ENCODE peak calls at places on chromosomes 7 and 10, in ten cellular contexts. L, C, H, N, D, X, F, U, Y and I are unnamed samples. For H3K27me3, the result is how much of the 10 kb centered on the place peaks cover.

GRCh38 chr7:100861616-100861985 is 5.6 kb upstream of the TRIP6 start:
- DNase-seq in X (no peak), Y (no peak), N (no peak), C (no peak), D (no peak), H (no peak), L (no peak), U (no peak), F (no peak), I (no peak)

GRCh38 chr10:33487014-33487776 is 152.7 kb upstream of the NRP1 start:
- DNase-seq in C (no peak), F (no peak), H (no peak), N (no peak), L (no peak), D (peak), U (no peak), Y (no peak), X (no peak), I (no peak)

GRCh38 chr7:55778631-55779030 is 83.9 kb downstream of the SEPTIN14 start:
- DNase-seq in C (no peak), L (no peak), D (no peak), U (no peak), Y (no peak), X (peak), F (no peak), N (no peak), H (no peak), I (no peak)

GRCh38 chr10:61389887-61390286 is 63.3 kb downstream of the TMEM26 start:
- DNase-seq in U (no peak), F (no peak), H (no peak), C (no peak), N (no peak), L (no peak), Y (no peak), X (no peak), D (no peak), I (no peak)

GRCh38 chr10:97135464-97135863 is 50.3 kb downstream of the SLIT1 start:
- DNase-seq in U (no peak), X (no peak), C (no peak), H (no peak), L (no peak), N (no peak), Y (no peak), F (peak), D (no peak), I (no peak)

GRCh38 chr10:126373137-126373536 is 15.1 kb downstream of the ADAM12 start:
- DNase-seq in X (no peak), N (no peak), U (no peak), L (no peak), H (no peak), C (no peak), F (no peak), D (no peak), Y (no peak), I (no peak)

GRCh38 chr7:69110450-69111050 is 487.7 kb upstream of the AUTS2 start:
- DNase-seq in X (no peak), N (no peak), F (no peak), U (no peak), L (no peak), H (no peak), D (no peak), Y (no peak), C (no peak), I (no peak)

GRCh38 chr7:85587777-85588176 is 400.9 kb upstream of the SEMA3D start:
- DNase-seq in C (no peak), X (no peak), D (no peak), H (no peak), N (no peak), F (no peak), L (no peak), Y (no peak), U (no peak), I (no peak)

GRCh38 chr10:7373039-7373438 is 37.8 kb downstream of the SFMBT2 start:
- DNase-seq in L (no peak), X (no peak), D (no peak), U (no peak), Y (no peak), N (no peak), F (no peak), H (no peak), C (no peak), I (no peak)

GRCh38 chr7:139105037-139105382 is 4.5 kb downstream of the ZC3HAV1 start:
- DNase-seq in U (peak), N (no peak), D (no peak), F (no peak), C (peak), H (no peak), L (no peak), X (no peak), Y (no peak), I (no peak)

DNA sequence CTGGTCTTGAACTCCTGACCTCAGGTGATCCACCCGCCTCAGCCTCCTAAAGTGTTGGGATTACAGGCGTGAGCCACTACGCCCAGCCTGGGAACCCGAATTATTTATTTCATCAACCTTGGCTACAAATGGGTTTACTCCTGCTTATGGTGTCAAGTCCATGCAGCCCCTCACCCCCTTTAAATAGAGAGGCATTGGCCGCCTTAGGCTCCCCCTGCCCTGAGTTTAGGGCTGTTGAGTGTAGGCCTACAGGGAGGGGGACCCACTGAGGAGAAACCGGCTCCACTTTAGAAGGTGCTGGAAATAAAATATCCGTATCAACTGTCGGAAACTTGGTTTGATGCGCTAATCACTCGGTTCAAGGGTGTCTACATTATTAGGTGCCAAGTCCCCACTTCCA is 8.7 kb upstream of the SP8 start:
- DNase-seq in U (no peak), C (no peak), L (no peak), X (peak), F (no peak), N (no peak), D (no peak), Y (no peak), H (no peak), I (no peak)
- H3K27me3 ChIP-seq in U (half or more), C (half or more), L (half or more), X (half or more), F (half or more), N (half or more), D (half or more), Y (half or more), H (under half), I (half or more)

DNA sequence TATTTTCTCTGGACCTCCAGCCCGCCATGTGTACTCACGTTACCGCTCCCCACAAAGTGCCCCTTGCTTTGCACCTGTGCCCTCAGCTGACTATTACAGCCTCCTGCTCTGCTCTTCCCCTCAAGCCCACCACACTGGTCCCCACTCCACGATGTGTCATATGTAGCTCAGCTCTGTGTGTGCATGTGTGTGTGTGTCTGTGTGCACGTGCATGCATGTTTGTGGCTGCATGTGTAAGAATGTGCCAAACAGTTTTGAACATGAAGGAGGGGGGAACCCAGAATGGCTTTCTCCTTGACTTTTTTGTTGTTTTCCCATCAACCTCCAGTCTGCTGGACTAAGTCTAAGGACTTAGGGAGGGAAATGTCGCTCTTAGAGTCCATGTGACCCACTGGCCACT is 54.8 kb upstream of the BTRC start:
- DNase-seq in L (no peak), H (no peak), N (no peak), F (no peak), D (no peak), C (no peak), X (no peak), U (no peak), Y (no peak), I (no peak)
- H3K27me3 ChIP-seq in L (half or more), H (under half), N (under half), F (under half), D (under half), C (under half), X (under half), U (under half), Y (under half), I (half or more)

GRCh38 chr10:78220781-78221180 is 187.1 kb downstream of the RPS24 start:
- DNase-seq in X (no peak), U (no peak), D (no peak), C (no peak), H (no peak), Y (no peak), F (no peak), L (no peak), N (no peak), I (no peak)
- H3K27me3 ChIP-seq in X (under half), U (under half), D (under half), C (under half), H (under half), Y (under half), F (under half), L (under half), N (under half), I (under half)

DNA sequence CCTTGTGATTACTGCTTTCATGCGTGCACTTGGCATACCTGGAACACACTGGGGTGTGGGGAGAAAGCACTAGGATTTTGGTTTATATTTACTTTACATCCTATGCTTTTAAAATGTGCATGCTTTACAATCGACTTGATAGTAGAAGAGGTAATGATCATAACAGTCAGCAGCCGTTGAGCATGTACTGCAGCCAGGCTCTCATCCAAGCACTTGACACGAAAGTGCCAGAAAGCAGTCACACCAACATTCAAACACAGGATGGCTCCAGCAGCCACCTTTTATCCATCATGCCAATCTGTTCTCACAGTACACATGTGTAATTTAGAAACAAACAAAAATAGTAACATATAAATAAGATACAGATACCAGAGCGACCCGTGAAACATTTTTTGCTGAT is 1.2 kb upstream of the FAM241B start:
- DNase-seq in D (no peak), H (no peak), C (no peak), U (no peak), Y (no peak), X (no peak), N (no peak), F (no peak), L (no peak), I (no peak)
- H3K27me3 ChIP-seq in D (under half), H (under half), C (under half), U (under half), Y (under half), X (under half), N (under half), F (under half), L (under half), I (under half)

GRCh38 chr10:9103301-9103700 is 1048.8 kb downstream of the GATA3 start:
- DNase-seq in Y (no peak), F (no peak), D (no peak), L (no peak), N (no peak), C (no peak), X (no peak), U (no peak), H (no peak), I (no peak)

GRCh38 chr10:9097991-9098306 is 1043.5 kb downstream of the GATA3 start:
- DNase-seq in X (peak), F (no peak), Y (no peak), C (no peak), N (no peak), H (no peak), D (no peak), L (no peak), U (no peak), I (no peak)

GRCh38 chr10:9096288-9096687 is 1041.8 kb downstream of the GATA3 start:
- DNase-seq in C (peak), L (no peak), H (peak), Y (no peak), F (no peak), D (peak), N (no peak), U (no peak), X (no peak), I (no peak)

GRCh38 chr10:9097206-9097990 is 1042.9 kb downstream of the GATA3 start:
- DNase-seq in N (peak), F (no peak), C (peak), L (no peak), D (peak), Y (no peak), U (no peak), X (peak), H (no peak), I (no peak)

GRCh38 chr10:9102026-9102425 is 1047.5 kb downstream of the GATA3 start:
- DNase-seq in X (no peak), C (no peak), H (no peak), F (no peak), L (no peak), D (no peak), N (no peak), U (no peak), Y (no peak), I (no peak)
- H3K27me3 ChIP-seq in X (half or more), C (under half), H (under half), F (under half), L (under half), D (under half), N (under half), U (under half), Y (under half), I (under half)

GRCh38 chr10:15238553-15239335 is 70.3 kb upstream of the NMT2 start:
- DNase-seq in H (no peak), L (no peak), F (no peak), U (no peak), C (peak), Y (peak), X (no peak), N (peak), D (peak), I (no peak)

GRCh38 chr10:15245530-15245929 is 77.0 kb upstream of the NMT2 start:
- DNase-seq in D (no peak), H (peak), L (no peak), Y (no peak), X (peak), F (no peak), U (no peak), C (peak), N (no peak), I (no peak)

DNA sequence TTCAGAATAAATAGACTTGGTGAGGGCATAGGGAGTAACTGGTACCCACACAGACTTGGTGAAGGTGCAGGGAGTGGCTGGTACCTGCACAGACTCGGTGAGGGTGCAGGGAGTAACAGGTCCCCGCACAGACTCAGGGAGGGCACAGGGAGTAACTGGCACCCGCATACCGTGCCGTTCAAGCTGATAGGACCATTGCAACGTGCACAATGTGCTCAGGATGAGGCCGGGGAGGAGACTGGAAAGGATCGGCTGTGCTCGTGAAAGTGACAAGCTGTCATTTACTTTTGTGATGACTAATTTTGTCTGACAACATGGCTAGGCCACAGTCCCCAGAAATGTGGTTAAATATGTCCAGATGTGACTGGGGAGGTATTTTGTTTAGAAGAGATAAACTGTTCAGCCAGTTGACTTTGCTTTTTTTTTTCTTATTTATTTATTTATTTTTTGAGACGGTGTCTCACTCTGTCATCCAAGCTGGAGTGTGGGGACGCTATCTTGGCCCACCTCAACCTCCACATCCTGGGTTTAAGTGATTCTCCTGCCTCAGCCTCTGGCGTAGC is 76.2 kb upstream of the NMT2 start:
- DNase-seq in N (no peak), Y (no peak), D (no peak), X (no peak), L (no peak), F (no peak), H (no peak), U (no peak), C (no peak), I (no peak)
- H3K27me3 ChIP-seq in N (under half), Y (under half), D (under half), X (under half), L (under half), F (under half), H (under half), U (under half), C (under half), I (under half)

GRCh38 chr7:26857534-26858228 is 6.7 kb downstream of the SKAP2 start:
- DNase-seq in Y (no peak), X (peak), N (no peak), U (no peak), F (peak), H (no peak), C (no peak), D (no peak), L (no peak), I (peak)

GRCh38 chr7:26858735-26859134 is 5.7 kb downstream of the SKAP2 start:
- DNase-seq in U (no peak), D (no peak), Y (no peak), N (no peak), C (no peak), L (no peak), H (no peak), F (no peak), X (peak), I (no peak)

GRCh38 chr7:26859720-26860119 is 4.7 kb downstream of the SKAP2 start:
- DNase-seq in H (no peak), X (no peak), F (no peak), U (no peak), Y (no peak), N (no peak), L (no peak), D (no peak), C (no peak), I (no peak)

GRCh38 chr7:26857170-26857533 is 7.2 kb downstream of the SKAP2 start:
- DNase-seq in F (no peak), X (no peak), D (no peak), Y (no peak), L (no peak), H (no peak), N (no peak), C (no peak), U (no peak), I (no peak)

GRCh38 chr7:26858229-26858568 is 6.2 kb downstream of the SKAP2 start:
- DNase-seq in H (no peak), L (no peak), F (no peak), D (no peak), X (peak), C (no peak), U (no peak), Y (no peak), N (no peak), I (no peak)
- H3K27me3 ChIP-seq in H (under half), L (half or more), F (under half), D (under half), X (half or more), C (under half), U (under half), Y (under half), N (half or more), I (under half)